ENCODE peak calls at places on chromosome 7, in four cellular contexts. E, N, A and Q are unnamed samples.
A peak's percentile ranks its signal among the peaks of the same experiment; 100 is the strongest.

GRCh38 chr7:18019562-18019961 is 8.1 kb downstream of the PRPS1L1 start:
- DNase-seq in A (no peak), N (no peak), E (peak; percentile 14), Q (no peak)

GRCh38 chr7:28052933-28053332 is 127.7 kb downstream of the JAZF1 start:
- DNase-seq in A (no peak), E (no peak), N (no peak), Q (no peak)

GRCh38 chr7:111357691-111358090 is 204.6 kb downstream of the IMMP2L start:
- DNase-seq in A (no peak), N (no peak), E (peak; percentile 43), Q (peak; percentile 23)

GRCh38 chr7:115441033-115441432 is 519.1 kb downstream of the MDFIC start:
- DNase-seq in A (no peak), E (no peak), N (no peak), Q (no peak)

GRCh38 chr7:49781996-49782395 is 8.6 kb downstream of the VWC2 start:
- DNase-seq in A (no peak), E (no peak), N (no peak), Q (no peak)

GRCh38 chr7:159246702-159247480 is 102.2 kb upstream of the VIPR2 start:
- DNase-seq in N (no peak), E (no peak), A (no peak), Q (no peak)

GRCh38 chr7:74344128-74344496 is 54.9 kb downstream of the CLIP2 start:
- DNase-seq in E (no peak), N (no peak), A (no peak), Q (no peak)

GRCh38 chr7:142300689-142301088 is 42.8 kb upstream of the PRSS58 start:
- DNase-seq in E (no peak), N (no peak), A (no peak), Q (no peak)